ENCODE peak calls at places on chromosomes 12 and 14, in five cellular contexts. M, G, I, N and J are unnamed samples.

GRCh38 chr12:8638951-8639350 is 23.7 kb downstream of the MFAP5 start:
- DNase-seq in N (no peak), G (no peak), I (no peak), M (no peak), J (no peak)

GRCh38 chr14:63727231-63727735 is 582 bp downstream of the SGPP1 start:
- DNase-seq in G (no peak), M (no peak), N (peak), I (no peak), J (peak)

GRCh38 chr14:35362911-35363374 is 41.6 kb downstream of the NFKBIA start:
- DNase-seq in I (no peak), N (no peak), M (no peak), G (no peak), J (no peak)

GRCh38 chr12:131647667-131648066 is 63.2 kb upstream of the SFSWAP start:
- DNase-seq in I (no peak), G (no peak), M (no peak), N (no peak), J (no peak)

GRCh38 chr12:124372831-124373230 is 77.9 kb downstream of the RFLNA start:
- DNase-seq in I (no peak), G (no peak), N (no peak), M (no peak), J (no peak)

GRCh38 chr12:76006028-76006916 is 25.3 kb downstream of the PHLDA1 start:
- DNase-seq in N (no peak), G (no peak), M (no peak), I (no peak), J (no peak)

GRCh38 chr12:62604856-62605255 is 138.2 kb downstream of the MON2 start:
- DNase-seq in M (no peak), G (no peak), N (peak), I (no peak), J (no peak)

GRCh38 chr12:11635341-11635740 is 14.1 kb upstream of the ETV6 start:
- DNase-seq in I (no peak), G (no peak), N (no peak), M (no peak), J (no peak)

GRCh38 chr12:22262309-22262708 is 72.2 kb downstream of the ST8SIA1 start:
- DNase-seq in M (no peak), N (no peak), G (no peak), I (no peak), J (no peak)

GRCh38 chr14:59090572-59090971 is 97.9 kb upstream of the DAAM1 start:
- DNase-seq in N (no peak), G (no peak), I (no peak), M (no peak), J (no peak)

GRCh38 chr12:124152733-124153132 is 142.2 kb upstream of the RFLNA start:
- DNase-seq in G (no peak), I (no peak), M (no peak), N (no peak), J (no peak)

GRCh38 chr12:27277846-27278260 is 33.8 kb downstream of the STK38L start:
- DNase-seq in G (no peak), I (peak), N (no peak), M (peak), J (no peak)

GRCh38 chr12:27276275-27276674 is 32.2 kb downstream of the STK38L start:
- DNase-seq in N (no peak), I (no peak), G (no peak), M (no peak), J (no peak)

GRCh38 chr12:27284021-27284420 is 39.9 kb downstream of the STK38L start:
- DNase-seq in N (no peak), G (no peak), I (no peak), M (no peak), J (no peak)

GRCh38 chr12:27280412-27280811 is 36.3 kb downstream of the STK38L start:
- DNase-seq in N (no peak), G (no peak), I (no peak), M (no peak), J (no peak)

DNA sequence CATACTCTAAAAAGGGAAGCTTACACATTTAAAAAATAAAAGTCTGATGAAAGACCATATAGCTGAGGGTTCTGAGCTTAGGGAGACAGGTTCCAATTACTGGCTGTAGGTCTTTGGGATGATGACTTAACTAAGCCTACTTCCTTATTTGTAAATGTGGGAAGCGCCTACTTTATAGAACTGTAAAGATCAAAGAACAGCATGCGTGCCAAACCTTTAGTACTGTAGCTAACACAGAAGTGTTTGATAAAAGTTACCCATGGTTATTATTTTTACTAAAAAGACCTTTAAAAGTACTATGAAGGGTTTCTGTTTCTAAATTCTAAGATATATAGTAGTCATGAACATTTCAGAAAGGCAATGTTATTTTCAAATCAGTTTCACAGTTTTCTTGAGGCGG is 35.8 kb downstream of the STK38L start:
- DNase-seq in N (no peak), I (no peak), G (no peak), M (no peak), J (no peak)
- TF ChIP-seq TAF1 in N (no peak), I (no peak), G (no peak), M (no peak), J (no peak)

DNA sequence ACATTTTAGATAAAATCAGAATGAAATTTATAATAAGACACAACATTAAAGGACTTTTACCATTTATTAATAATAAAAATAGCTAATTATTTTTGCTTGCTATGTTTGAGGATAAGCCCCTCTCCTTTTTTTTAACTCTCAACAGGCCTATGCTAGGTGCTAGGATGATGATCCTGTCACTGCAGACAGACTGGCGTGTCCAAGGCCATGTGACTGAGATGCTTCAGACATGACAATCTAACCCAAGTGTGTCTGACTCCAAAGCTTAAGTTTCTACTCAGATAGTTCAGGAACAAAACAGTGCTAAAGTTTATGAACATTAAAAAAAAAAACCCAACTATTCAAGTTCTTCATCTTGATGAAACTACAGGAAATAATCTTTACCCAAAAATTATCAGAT is 29.8 kb downstream of the PPP1R13B start:
- DNase-seq in I (no peak), N (no peak), M (no peak), G (no peak), J (no peak)
- TF ChIP-seq USF2 in I (no peak), N (no peak), M (no peak), G (no peak), J (no peak)

GRCh38 chr14:20630340-20631022 is 11.0 kb downstream of the OR6S1 start:
- DNase-seq in N (peak), I (no peak), G (no peak), M (peak), J (no peak)
- TF ChIP-seq TAF1 in N (no peak), I (no peak), G (no peak), M (peak), J (no peak)

GRCh38 chr12:7188557-7189397 is 709 bp upstream of the PEX5 start:
- DNase-seq in N (peak), I (peak), M (peak), G (peak), J (peak)
- TF ChIP-seq USF2 in N (no peak), I (no peak), M (no peak), G (no peak), J (no peak)

DNA sequence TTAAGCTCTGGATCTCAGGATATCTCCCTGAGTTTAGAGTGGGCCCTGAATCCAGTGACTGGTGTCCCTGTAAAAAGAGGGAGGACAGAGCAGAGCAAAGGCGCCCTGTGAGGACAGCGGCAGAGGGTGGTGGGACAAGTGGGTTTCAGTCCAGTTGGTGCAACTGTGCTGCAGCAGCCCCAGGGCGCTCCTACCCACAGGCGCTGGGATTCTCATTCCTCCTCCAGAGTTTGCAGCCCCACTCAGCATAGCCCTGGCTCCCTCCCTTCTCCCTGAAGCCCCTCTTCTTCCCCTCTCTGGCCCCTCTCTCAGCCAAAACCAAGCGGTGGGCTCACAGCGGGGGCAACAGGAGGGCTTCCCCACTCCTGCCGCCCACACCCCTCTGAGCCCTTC is 1.6 kb downstream of the TMEM179 start:
- DNase-seq in M (no peak), I (no peak), N (no peak), G (no peak), J (peak)
- TF ChIP-seq TAF1 in M (no peak), I (no peak), N (no peak), G (no peak), J (no peak)

GRCh38 chr12:51295651-51296050 is 25.4 kb upstream of the SMAGP start:
- DNase-seq in M (no peak), G (no peak), I (no peak), N (no peak), J (no peak)
- TF ChIP-seq USF2 in M (no peak), G (no peak), I (no peak), N (no peak), J (no peak)